ENCODE peak calls at places on chromosomes 13 and 19, in six cellular contexts. C is HCT116, F is OCI-LY7, Q is A549, O is fibroblast of lung, E is SK-N-SH. W is an unnamed sample.

GRCh38 chr19:40157059-40157458 is 34.2 kb upstream of the MAP3K10 start:
- DNase-seq in C (no peak), F (no peak), Q (no peak), O (no peak), E (no peak), W (no peak)

GRCh38 chr13:100668408-100668807 is 6.2 kb downstream of the TMTC4 start:
- DNase-seq in C (no peak), F (no peak), Q (no peak), O (no peak), E (no peak), W (no peak)

GRCh38 chr13:107200491-107200890 is 632.6 kb upstream of the ARGLU1 start:
- DNase-seq in C (no peak), F (no peak), Q (no peak), O (no peak), E (no peak), W (no peak)

GRCh38 chr19:6724631-6725185 is 4.3 kb upstream of the C3 start:
- DNase-seq in C (no peak), F (no peak), Q (no peak), O (no peak), E (no peak), W (no peak)

GRCh38 chr19:8571006-8571411 is 6.2 kb downstream of the MYO1F start:
- DNase-seq in C (no peak), F (no peak), Q (peak), O (peak), E (no peak), W (peak)

GRCh38 chr19:32743021-32743420 is 23.5 kb downstream of the TDRD12 start:
- DNase-seq in C (no peak), F (no peak), Q (no peak), O (no peak), E (no peak), W (no peak)

GRCh38 chr13:50537029-50537428 is 306.5 kb downstream of the DLEU7 start:
- DNase-seq in C (no peak), F (no peak), Q (no peak), O (no peak), E (no peak), W (no peak)

GRCh38 chr19:3773814-3774515 is 1.9 kb upstream of the RAX2 start:
- DNase-seq in C (no peak), F (no peak), Q (no peak), O (no peak), E (no peak), W (no peak)

GRCh38 chr19:8466018-8466417 is 21.2 kb downstream of the HNRNPM start:
- DNase-seq in C (no peak), F (no peak), Q (no peak), O (peak), E (no peak), W (no peak)

GRCh38 chr13:102395174-102395573 is 6.7 kb downstream of the FGF14 start:
- DNase-seq in C (no peak), F (no peak), Q (no peak), O (no peak), E (peak), W (no peak)

GRCh38 chr19:8163781-8164180 is 14.4 kb upstream of the FBN3 start:
- DNase-seq in C (no peak), F (no peak), Q (no peak), O (peak), E (no peak), W (no peak)

GRCh38 chr13:80307401-80307987 is 33.4 kb downstream of the SPRY2 start:
- DNase-seq in C (no peak), F (no peak), Q (no peak), O (no peak), E (no peak), W (no peak)

GRCh38 chr13:107770541-107770940 is 444.8 kb downstream of the LIG4 start:
- DNase-seq in C (no peak), F (no peak), Q (no peak), O (no peak), E (no peak), W (no peak)

GRCh38 chr19:47573076-47574026 is at the start of gene ZNF541:
- DNase-seq in C (no peak), F (no peak), Q (no peak), O (peak), E (peak), W (no peak)

GRCh38 chr19:2270157-2270571 is 11.8 kb downstream of the PEAK3 start:
- DNase-seq in C (no peak), F (peak), Q (no peak), O (no peak), E (no peak), W (peak)

GRCh38 chr19:31668916-31669315 is 319.7 kb upstream of the TSHZ3 start:
- DNase-seq in C (no peak), F (no peak), Q (no peak), O (peak), E (no peak), W (no peak)

GRCh38 chr19:4430760-4431159 is 26.8 kb downstream of the UBXN6 start:
- DNase-seq in C (no peak), F (no peak), Q (no peak), O (no peak), E (no peak), W (no peak)

GRCh38 chr13:24233351-24233901 is 72.9 kb downstream of the SPATA13 start:
- DNase-seq in C (no peak), F (no peak), Q (no peak), O (peak), E (no peak), W (no peak)

GRCh38 chr13:21109168-21109567 is 47.8 kb upstream of the LATS2 start:
- DNase-seq in C (no peak), F (no peak), Q (no peak), O (no peak), E (no peak), W (no peak)

GRCh38 chr13:62626771-62627170 is 1211.1 kb upstream of the PCDH20 start:
- DNase-seq in C (no peak), F (peak), Q (peak), O (no peak), E (no peak), W (no peak)
- TF ChIP-seq CTCF in C (no peak), F (peak), Q (peak), O (peak), E (peak), W (no peak)

GRCh38 chr13:45258339-45258685 is 57.5 kb upstream of the KCTD4 start:
- DNase-seq in C (no peak), F (no peak), Q (no peak), O (peak), E (no peak), W (no peak)
- H3K4me2 ChIP-seq in C (peak), F (no peak), Q (peak), O (peak), E (peak), W (no peak)

DNA sequence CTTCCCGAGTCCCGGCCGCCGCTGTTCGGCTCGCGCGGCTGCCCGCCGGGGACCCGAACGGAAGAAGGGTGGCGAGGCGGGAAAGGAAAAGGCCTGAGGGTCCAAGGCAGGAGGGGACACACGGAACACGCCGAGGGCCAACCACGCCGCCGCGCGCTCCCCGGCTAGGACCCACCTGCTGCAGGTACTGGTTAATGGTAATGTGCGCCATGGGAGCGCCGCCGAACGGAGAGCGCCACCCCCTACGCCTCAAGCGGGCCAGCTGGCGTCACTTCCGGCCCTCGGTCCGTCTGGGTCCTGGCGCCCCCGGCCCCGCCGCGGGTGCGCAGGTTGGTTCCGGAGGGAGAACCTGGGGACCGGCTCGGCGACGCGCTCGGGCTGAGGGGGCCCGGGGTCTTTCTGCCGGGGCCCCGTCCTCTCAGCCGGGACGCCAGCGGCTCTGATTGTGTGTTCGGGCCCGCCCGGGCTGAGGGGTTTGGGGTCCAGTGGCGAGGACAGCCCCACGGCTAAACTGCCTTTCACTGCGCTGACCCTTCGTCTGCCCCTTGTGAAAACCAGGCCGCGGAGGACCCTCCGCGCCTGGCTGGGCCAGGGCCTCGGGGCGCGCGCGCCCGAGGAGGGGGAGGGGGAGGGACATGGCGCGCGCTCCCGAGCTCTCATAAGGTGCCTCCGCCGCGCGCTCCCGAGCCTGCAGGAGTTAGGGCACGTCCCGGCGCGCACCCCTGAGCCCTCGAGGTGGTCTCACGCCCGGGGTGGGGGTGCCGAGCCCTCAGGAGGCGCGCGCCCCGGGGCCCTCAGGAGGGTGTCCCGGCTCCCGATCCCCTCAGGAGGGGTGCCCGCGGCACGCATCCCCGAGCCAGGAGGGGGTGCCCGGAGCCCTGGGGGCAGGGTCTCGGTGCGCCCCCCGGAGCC is at the start of gene PCID2:
- DNase-seq in C (peak), F (peak), Q (peak), O (peak), E (peak), W (peak)
- TF ChIP-seq CTCF in C (no peak), F (no peak), Q (no peak), O (no peak), E (no peak), W (no peak)

GRCh38 chr13:73358606-73359005 is 299.8 kb downstream of the KLF5 start:
- DNase-seq in C (no peak), F (no peak), Q (no peak), O (no peak), E (no peak), W (no peak)
- H3K4me2 ChIP-seq in C (no peak), F (no peak), Q (no peak), O (no peak), E (no peak), W (no peak)

GRCh38 chr19:42942187-42942789 is 5.3 kb upstream of the PSG7 start:
- DNase-seq in C (peak), F (peak), Q (peak), O (peak), E (no peak), W (no peak)
- TF ChIP-seq CTCF in C (peak), F (peak), Q (peak), O (peak), E (peak), W (peak)

GRCh38 chr13:72638059-72638815 is 89.2 kb downstream of the MZT1 start:
- DNase-seq in C (no peak), F (no peak), Q (no peak), O (no peak), E (no peak), W (no peak)

GRCh38 chr13:72648513-72649065 is 78.8 kb downstream of the MZT1 start:
- DNase-seq in C (peak), F (no peak), Q (peak), O (peak), E (no peak), W (no peak)

GRCh38 chr13:72645521-72645920 is 81.9 kb downstream of the MZT1 start:
- DNase-seq in C (no peak), F (no peak), Q (no peak), O (no peak), E (no peak), W (no peak)

GRCh38 chr13:72639377-72639776 is 88.1 kb downstream of the MZT1 start:
- DNase-seq in C (no peak), F (no peak), Q (no peak), O (no peak), E (no peak), W (no peak)

GRCh38 chr13:72643339-72643989 is 84.0 kb downstream of the MZT1 start:
- DNase-seq in C (peak), F (peak), Q (peak), O (peak), E (peak), W (peak)
- H3K4me2 ChIP-seq in C (no peak), F (no peak), Q (no peak), O (no peak), E (no peak), W (no peak)

GRCh38 chr19:28582807-28583206 is 630.1 kb downstream of the UQCRFS1 start:
- DNase-seq in C (no peak), F (no peak), Q (no peak), O (no peak), E (no peak), W (no peak)

GRCh38 chr19:28585796-28586195 is 627.2 kb downstream of the UQCRFS1 start:
- DNase-seq in C (no peak), F (no peak), Q (no peak), O (no peak), E (no peak), W (no peak)

GRCh38 chr19:28582344-28582743 is 630.6 kb downstream of the UQCRFS1 start:
- DNase-seq in C (no peak), F (no peak), Q (no peak), O (no peak), E (no peak), W (no peak)

GRCh38 chr19:28581468-28581770 is 631.5 kb downstream of the UQCRFS1 start:
- DNase-seq in C (no peak), F (no peak), Q (no peak), O (no peak), E (no peak), W (no peak)

DNA sequence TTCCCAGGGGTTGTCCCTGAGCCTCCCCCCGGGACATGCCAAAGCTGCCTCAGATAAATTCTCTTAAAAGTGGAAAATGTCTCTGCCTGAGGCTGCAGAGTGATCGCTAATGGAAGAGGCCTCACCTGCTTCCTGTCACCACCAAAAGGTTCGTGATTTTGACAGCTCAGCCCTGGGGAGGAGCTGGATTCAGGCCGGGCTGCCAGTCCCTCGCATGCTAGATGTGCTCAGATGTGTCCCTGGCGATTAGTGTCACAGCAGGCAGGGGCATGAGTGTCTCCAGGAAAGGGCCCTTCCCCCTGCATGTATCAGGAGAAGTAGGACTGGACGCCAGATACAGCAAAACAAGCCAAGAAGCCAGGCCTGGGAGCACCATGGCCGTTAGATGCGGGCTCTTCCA is 626.5 kb downstream of the UQCRFS1 start:
- DNase-seq in C (no peak), F (no peak), Q (no peak), O (no peak), E (no peak), W (no peak)
- TF ChIP-seq CTCF in C (no peak), F (no peak), Q (no peak), O (no peak), E (no peak), W (no peak)

DNA sequence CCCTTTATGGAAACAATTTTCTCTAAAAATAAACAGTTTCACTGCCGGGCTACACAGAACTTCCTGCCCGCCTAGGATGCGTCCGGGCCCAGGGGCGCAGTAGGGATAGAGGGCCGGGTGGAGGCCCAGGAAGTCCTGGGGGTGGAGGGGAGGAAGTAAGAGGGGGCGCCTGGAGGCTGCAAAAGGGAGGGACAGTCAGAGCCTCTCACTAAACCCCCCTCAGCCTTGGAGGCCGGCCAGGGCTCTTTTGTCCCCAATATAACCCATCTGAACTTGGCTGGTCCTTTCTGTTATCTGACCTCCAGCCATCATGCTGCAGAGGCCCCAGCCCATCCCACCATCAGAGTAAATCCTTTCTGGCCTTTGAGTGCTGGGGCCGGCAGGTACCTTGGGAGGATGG is 2.2 kb downstream of the KANK2 start:
- DNase-seq in C (no peak), F (peak), Q (no peak), O (peak), E (no peak), W (no peak)
- H3K4me2 ChIP-seq in C (no peak), F (peak), Q (peak), O (peak), E (peak), W (no peak)

GRCh38 chr19:38654478-38655079 is 7.1 kb downstream of the ACTN4 start:
- DNase-seq in C (no peak), F (no peak), Q (peak), O (peak), E (no peak), W (no peak)

GRCh38 chr19:38650911-38651584 is 3.6 kb downstream of the ACTN4 start:
- DNase-seq in C (no peak), F (no peak), Q (peak), O (peak), E (no peak), W (no peak)

GRCh38 chr19:38650180-38650775 is 2.8 kb downstream of the ACTN4 start:
- DNase-seq in C (no peak), F (no peak), Q (peak), O (no peak), E (no peak), W (no peak)

GRCh38 chr19:38655148-38655824 is 7.8 kb downstream of the ACTN4 start:
- DNase-seq in C (no peak), F (no peak), Q (no peak), O (no peak), E (no peak), W (no peak)

GRCh38 chr19:38653028-38653571 is 5.7 kb downstream of the ACTN4 start:
- DNase-seq in C (no peak), F (no peak), Q (peak), O (peak), E (no peak), W (no peak)
- TF ChIP-seq CTCF in C (no peak), F (no peak), Q (no peak), O (no peak), E (no peak), W (no peak)

GRCh38 chr19:11451942-11452813 is 16.7 kb downstream of the PRKCSH start:
- DNase-seq in C (no peak), F (peak), Q (no peak), O (no peak), E (peak), W (no peak)

GRCh38 chr19:11448923-11449554 is 13.6 kb downstream of the PRKCSH start:
- DNase-seq in C (no peak), F (no peak), Q (no peak), O (no peak), E (peak), W (no peak)

GRCh38 chr19:11451327-11451941 is 16.0 kb downstream of the PRKCSH start:
- DNase-seq in C (no peak), F (no peak), Q (no peak), O (no peak), E (peak), W (no peak)

GRCh38 chr19:11452814-11453335 is 17.4 kb downstream of the PRKCSH start:
- DNase-seq in C (no peak), F (no peak), Q (no peak), O (no peak), E (peak), W (no peak)

DNA sequence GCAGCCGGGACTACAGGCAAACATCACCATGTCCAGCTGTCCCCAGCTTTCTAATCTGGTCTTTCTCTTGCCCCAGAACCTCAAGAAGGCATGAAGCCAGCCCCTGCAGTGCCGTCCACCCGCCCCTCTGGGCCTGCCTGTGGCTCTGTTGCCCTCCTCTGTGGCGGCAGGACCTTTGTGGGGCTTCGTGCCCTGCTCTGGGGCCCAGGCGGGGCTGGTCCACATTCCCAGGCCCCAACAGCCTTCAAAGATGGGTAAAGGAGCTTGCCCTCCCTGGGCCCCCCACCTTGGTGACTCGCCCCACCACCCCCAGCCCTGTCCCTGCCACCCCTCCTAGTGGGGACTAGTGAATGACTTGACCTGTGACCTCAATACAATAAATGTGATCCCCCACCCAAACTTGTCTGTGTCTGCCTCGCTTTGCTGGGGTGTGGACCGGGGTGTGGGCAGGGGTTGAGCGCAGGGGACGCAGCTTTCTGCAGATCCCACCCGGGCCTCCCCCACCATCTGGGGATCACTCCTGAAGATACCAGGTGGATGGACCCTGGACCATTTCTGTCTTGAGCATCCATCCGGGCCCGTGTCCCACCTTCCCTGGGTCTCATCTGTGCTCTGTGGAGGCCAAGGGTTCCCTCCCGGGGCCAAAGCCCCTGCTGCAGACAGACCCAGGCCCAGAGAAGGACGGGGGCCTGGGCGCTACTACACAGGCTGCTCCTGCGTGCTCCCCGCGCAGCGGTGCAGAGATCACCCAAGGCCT is 15.3 kb downstream of the PRKCSH start:
- DNase-seq in C (no peak), F (no peak), Q (no peak), O (no peak), E (peak), W (no peak)
- H3K4me2 ChIP-seq in C (no peak), F (no peak), Q (no peak), O (no peak), E (no peak), W (no peak)